ENCODE peak calls at places on chromosomes 7 and 10, in four cellular contexts. One of them, this sample, is unnamed.

GRCh38 chr7:33807779-33808482 is 97.4 kb upstream of the BMPER start:
- DNase-seq in activated B cell treated with CpG ODN at 0.5 μM for 24 hours: no peak
- DNase-seq in tibial nerve: no peak
- DNase-seq in heart right ventricle: no peak
- DNase-seq in this sample: no peak

GRCh38 chr7:138981332-138982203 is at the start of gene KIAA1549:
- DNase-seq in activated B cell treated with CpG ODN at 0.5 μM for 24 hours: peak; percentile 61
- DNase-seq in tibial nerve: no peak
- DNase-seq in heart right ventricle: peak; percentile 45
- DNase-seq in this sample: no peak

GRCh38 chr10:131184503-131184902 is 127.0 kb downstream of the TCERG1L start:
- DNase-seq in activated B cell treated with CpG ODN at 0.5 μM for 24 hours: no peak
- DNase-seq in tibial nerve: no peak
- DNase-seq in heart right ventricle: no peak
- DNase-seq in this sample: no peak

GRCh38 chr10:12348341-12348869 is 942 bp upstream of the CAMK1D start:
- DNase-seq in activated B cell treated with CpG ODN at 0.5 μM for 24 hours: no peak
- DNase-seq in tibial nerve: no peak
- DNase-seq in heart right ventricle: peak; percentile 5
- DNase-seq in this sample: no peak

GRCh38 chr7:112132123-112132694 is 74.0 kb downstream of the DOCK4 start:
- DNase-seq in activated B cell treated with CpG ODN at 0.5 μM for 24 hours: no peak
- DNase-seq in tibial nerve: no peak
- DNase-seq in heart right ventricle: no peak
- DNase-seq in this sample: no peak

GRCh38 chr10:35208536-35208935 is 81.9 kb downstream of the CREM start:
- DNase-seq in activated B cell treated with CpG ODN at 0.5 μM for 24 hours: no peak
- DNase-seq in tibial nerve: no peak
- DNase-seq in heart right ventricle: no peak
- DNase-seq in this sample: no peak

GRCh38 chr10:8424555-8425201 is 370.2 kb downstream of the GATA3 start:
- DNase-seq in activated B cell treated with CpG ODN at 0.5 μM for 24 hours: no peak
- DNase-seq in tibial nerve: no peak
- DNase-seq in heart right ventricle: no peak
- DNase-seq in this sample: no peak

GRCh38 chr7:134784251-134785049 is 5.0 kb downstream of the CALD1 start:
- DNase-seq in activated B cell treated with CpG ODN at 0.5 μM for 24 hours: no peak
- DNase-seq in tibial nerve: peak; percentile 18
- DNase-seq in heart right ventricle: no peak
- DNase-seq in this sample: no peak

GRCh38 chr7:22452142-22452763 is 47.7 kb downstream of the STEAP1B start:
- DNase-seq in activated B cell treated with CpG ODN at 0.5 μM for 24 hours: peak; percentile 34
- DNase-seq in tibial nerve: peak; percentile 41
- DNase-seq in heart right ventricle: peak; percentile 68
- DNase-seq in this sample: peak; percentile 42

GRCh38 chr10:129971381-129972144 is 7.5 kb upstream of the EBF3 start:
- DNase-seq in activated B cell treated with CpG ODN at 0.5 μM for 24 hours: no peak
- DNase-seq in tibial nerve: no peak
- DNase-seq in heart right ventricle: no peak
- DNase-seq in this sample: no peak

GRCh38 chr7:154474903-154475520 is 422.8 kb downstream of the DPP6 start:
- DNase-seq in activated B cell treated with CpG ODN at 0.5 μM for 24 hours: no peak
- DNase-seq in tibial nerve: no peak
- DNase-seq in heart right ventricle: no peak
- DNase-seq in this sample: no peak

GRCh38 chr7:158544708-158545107 is 42.9 kb downstream of the PTPRN2 start:
- DNase-seq in activated B cell treated with CpG ODN at 0.5 μM for 24 hours: no peak
- DNase-seq in tibial nerve: no peak
- DNase-seq in heart right ventricle: no peak
- DNase-seq in this sample: no peak

GRCh38 chr7:49037348-49038210 is 113.2 kb downstream of the CDC14C start:
- DNase-seq in activated B cell treated with CpG ODN at 0.5 μM for 24 hours: no peak
- DNase-seq in tibial nerve: no peak
- DNase-seq in heart right ventricle: no peak
- DNase-seq in this sample: no peak

GRCh38 chr7:137130751-137131158 is 212.8 kb downstream of the PTN start:
- DNase-seq in activated B cell treated with CpG ODN at 0.5 μM for 24 hours: no peak
- DNase-seq in tibial nerve: no peak
- DNase-seq in heart right ventricle: no peak
- DNase-seq in this sample: no peak

GRCh38 chr10:92291921-92292860 is 1.2 kb downstream of the MARCHF5 start:
- DNase-seq in activated B cell treated with CpG ODN at 0.5 μM for 24 hours: peak; percentile 19
- DNase-seq in tibial nerve: peak; percentile 68
- DNase-seq in heart right ventricle: peak; percentile 72
- DNase-seq in this sample: no peak

DNA sequence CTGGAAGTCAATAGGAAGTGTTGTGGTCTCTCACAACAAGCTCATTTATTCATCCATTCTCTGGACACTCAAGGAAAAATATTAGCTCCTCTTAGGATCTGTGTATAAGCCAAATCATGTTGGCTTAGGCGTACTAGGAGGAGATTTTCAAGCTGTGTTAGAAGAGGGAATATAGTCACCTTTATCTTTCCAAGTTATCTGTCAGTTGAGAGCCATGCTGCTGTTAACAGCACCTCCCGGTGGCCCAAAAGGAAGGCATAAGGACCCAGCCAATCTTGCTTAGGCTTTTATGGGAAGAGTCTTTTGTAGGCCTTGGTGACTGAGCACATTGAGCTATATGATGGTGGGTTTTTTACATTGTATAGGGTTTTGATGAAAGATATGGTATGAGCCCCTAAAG is 220.0 kb downstream of the LRMDA start:
- DNase-seq in activated B cell treated with CpG ODN at 0.5 μM for 24 hours: no peak
- DNase-seq in tibial nerve: no peak
- DNase-seq in heart right ventricle: no peak
- DNase-seq in this sample: no peak
- TF ChIP-seq CTCF in activated B cell treated with CpG ODN at 0.5 μM for 24 hours: no peak
- TF ChIP-seq CTCF in tibial nerve: no peak
- TF ChIP-seq CTCF in heart right ventricle: no peak
- TF ChIP-seq CTCF in this sample: no peak

GRCh38 chr7:805261-805660 is 27.0 kb upstream of the SUN1 start:
- DNase-seq in activated B cell treated with CpG ODN at 0.5 μM for 24 hours: no peak
- DNase-seq in tibial nerve: peak; percentile 47
- DNase-seq in heart right ventricle: peak; percentile 54
- DNase-seq in this sample: no peak
- TF ChIP-seq CTCF in activated B cell treated with CpG ODN at 0.5 μM for 24 hours: no peak
- TF ChIP-seq CTCF in tibial nerve: no peak
- TF ChIP-seq CTCF in heart right ventricle: no peak
- TF ChIP-seq CTCF in this sample: no peak

DNA sequence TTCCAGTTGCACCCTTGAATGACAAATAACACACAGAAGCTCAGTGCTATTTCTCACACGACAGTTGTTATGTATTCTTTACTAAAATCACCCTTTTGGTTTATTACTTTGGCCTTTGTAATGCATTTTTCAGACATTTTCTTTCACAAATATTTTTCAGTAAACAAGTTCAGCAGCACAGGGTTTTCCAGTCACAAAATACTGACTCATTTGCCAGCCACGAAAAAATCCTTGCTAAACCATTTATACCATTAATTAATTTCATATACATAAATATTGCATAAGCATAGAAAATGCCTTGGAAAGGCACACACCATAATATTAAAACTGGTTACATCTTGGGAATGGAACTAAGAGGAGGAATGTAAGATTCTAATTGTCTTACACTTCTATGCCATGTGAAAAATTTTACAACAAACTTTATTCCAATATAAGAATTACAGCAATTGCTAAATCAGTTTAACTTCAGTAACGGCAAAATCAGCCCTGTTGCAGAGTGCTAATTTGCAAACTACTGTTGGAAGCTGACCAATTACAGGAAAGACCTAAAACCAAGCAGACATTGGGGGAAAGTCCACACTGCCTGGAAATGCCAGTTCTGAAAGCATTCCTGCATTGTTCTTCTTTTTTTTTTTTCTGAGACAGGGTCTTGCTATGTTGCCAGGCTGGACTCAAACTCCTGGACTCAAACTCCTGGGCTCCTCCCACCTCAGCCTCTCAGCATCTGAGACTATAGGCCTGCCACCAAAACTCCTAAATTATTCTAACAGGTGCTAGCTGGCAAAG is 31.6 kb upstream of the PBLD start:
- DNase-seq in activated B cell treated with CpG ODN at 0.5 μM for 24 hours: no peak
- DNase-seq in tibial nerve: no peak
- DNase-seq in heart right ventricle: no peak
- DNase-seq in this sample: no peak
- TF ChIP-seq CTCF in activated B cell treated with CpG ODN at 0.5 μM for 24 hours: no peak
- TF ChIP-seq CTCF in tibial nerve: no peak
- TF ChIP-seq CTCF in heart right ventricle: no peak
- TF ChIP-seq CTCF in this sample: no peak

GRCh38 chr7:78983483-78983882 is 470.0 kb downstream of the MAGI2 start:
- DNase-seq in activated B cell treated with CpG ODN at 0.5 μM for 24 hours: no peak
- DNase-seq in tibial nerve: no peak
- DNase-seq in heart right ventricle: no peak
- DNase-seq in this sample: no peak

DNA sequence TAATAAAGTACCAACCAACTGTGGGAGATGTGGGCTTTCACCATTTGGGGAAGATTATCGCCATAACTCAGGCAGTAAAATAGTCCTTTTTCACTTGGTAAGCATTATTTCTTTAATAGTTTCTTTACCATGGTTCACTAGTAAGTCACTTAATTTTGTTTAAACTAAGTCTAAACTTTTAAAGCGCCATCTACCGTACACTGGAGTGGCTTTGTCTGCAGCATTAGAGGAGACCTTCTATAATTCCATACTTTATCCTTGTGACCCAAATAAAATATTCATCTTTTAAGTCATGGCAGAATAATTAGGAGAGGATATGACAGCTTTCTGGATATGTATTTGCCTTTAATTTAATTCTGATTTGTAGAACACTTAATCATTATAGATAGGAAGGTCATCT is 468.0 kb downstream of the MAGI2 start:
- DNase-seq in activated B cell treated with CpG ODN at 0.5 μM for 24 hours: no peak
- DNase-seq in tibial nerve: no peak
- DNase-seq in heart right ventricle: no peak
- DNase-seq in this sample: no peak
- TF ChIP-seq CTCF in activated B cell treated with CpG ODN at 0.5 μM for 24 hours: no peak
- TF ChIP-seq CTCF in tibial nerve: no peak
- TF ChIP-seq CTCF in heart right ventricle: no peak
- TF ChIP-seq CTCF in this sample: no peak

GRCh38 chr7:13185139-13185538 is 497.7 kb downstream of the ARL4A start:
- DNase-seq in activated B cell treated with CpG ODN at 0.5 μM for 24 hours: no peak
- DNase-seq in tibial nerve: no peak
- DNase-seq in heart right ventricle: no peak
- DNase-seq in this sample: no peak
- TF ChIP-seq CTCF in activated B cell treated with CpG ODN at 0.5 μM for 24 hours: no peak
- TF ChIP-seq CTCF in tibial nerve: no peak
- TF ChIP-seq CTCF in heart right ventricle: no peak
- TF ChIP-seq CTCF in this sample: no peak

GRCh38 chr10:14773551-14774213 is 1.0 kb downstream of the FAM107B start:
- DNase-seq in activated B cell treated with CpG ODN at 0.5 μM for 24 hours: no peak
- DNase-seq in tibial nerve: no peak
- DNase-seq in heart right ventricle: no peak
- DNase-seq in this sample: no peak
- TF ChIP-seq CTCF in activated B cell treated with CpG ODN at 0.5 μM for 24 hours: no peak
- TF ChIP-seq CTCF in tibial nerve: no peak
- TF ChIP-seq CTCF in heart right ventricle: no peak
- TF ChIP-seq CTCF in this sample: no peak

DNA sequence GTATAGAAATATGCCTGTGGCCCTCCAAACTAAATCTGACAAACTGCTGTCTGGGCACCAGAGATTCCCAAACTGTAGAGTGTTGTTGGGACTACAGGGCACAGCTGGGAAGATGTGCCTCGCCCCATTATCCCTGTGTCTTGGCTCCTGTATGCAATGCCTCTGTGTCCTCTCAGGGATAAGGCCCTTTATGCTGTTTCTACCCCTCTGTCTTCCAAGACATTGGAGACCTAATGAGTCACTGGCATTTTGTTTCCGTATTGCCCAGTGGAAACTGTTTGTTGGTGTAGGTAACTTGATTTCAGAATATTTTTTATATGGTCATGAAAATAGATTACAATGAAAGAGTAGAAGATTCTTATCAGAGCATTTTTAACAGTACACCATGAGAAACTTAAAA is 183.2 kb downstream of the GLI3 start:
- DNase-seq in activated B cell treated with CpG ODN at 0.5 μM for 24 hours: no peak
- DNase-seq in tibial nerve: no peak
- DNase-seq in heart right ventricle: no peak
- DNase-seq in this sample: no peak
- TF ChIP-seq CTCF in activated B cell treated with CpG ODN at 0.5 μM for 24 hours: no peak
- TF ChIP-seq CTCF in tibial nerve: no peak
- TF ChIP-seq CTCF in heart right ventricle: no peak
- TF ChIP-seq CTCF in this sample: no peak

GRCh38 chr10:124825702-124826101 is 24.1 kb downstream of the ABRAXAS2 start:
- DNase-seq in activated B cell treated with CpG ODN at 0.5 μM for 24 hours: no peak
- DNase-seq in tibial nerve: no peak
- DNase-seq in heart right ventricle: no peak
- DNase-seq in this sample: no peak

GRCh38 chr10:124830445-124830844 is 28.8 kb downstream of the ABRAXAS2 start:
- DNase-seq in activated B cell treated with CpG ODN at 0.5 μM for 24 hours: no peak
- DNase-seq in tibial nerve: no peak
- DNase-seq in heart right ventricle: no peak
- DNase-seq in this sample: no peak

GRCh38 chr10:124824507-124824906 is 22.9 kb downstream of the ABRAXAS2 start:
- DNase-seq in activated B cell treated with CpG ODN at 0.5 μM for 24 hours: no peak
- DNase-seq in tibial nerve: no peak
- DNase-seq in heart right ventricle: no peak
- DNase-seq in this sample: no peak

GRCh38 chr10:124829447-124830115 is 28.0 kb downstream of the ABRAXAS2 start:
- DNase-seq in activated B cell treated with CpG ODN at 0.5 μM for 24 hours: no peak
- DNase-seq in tibial nerve: no peak
- DNase-seq in heart right ventricle: no peak
- DNase-seq in this sample: no peak

DNA sequence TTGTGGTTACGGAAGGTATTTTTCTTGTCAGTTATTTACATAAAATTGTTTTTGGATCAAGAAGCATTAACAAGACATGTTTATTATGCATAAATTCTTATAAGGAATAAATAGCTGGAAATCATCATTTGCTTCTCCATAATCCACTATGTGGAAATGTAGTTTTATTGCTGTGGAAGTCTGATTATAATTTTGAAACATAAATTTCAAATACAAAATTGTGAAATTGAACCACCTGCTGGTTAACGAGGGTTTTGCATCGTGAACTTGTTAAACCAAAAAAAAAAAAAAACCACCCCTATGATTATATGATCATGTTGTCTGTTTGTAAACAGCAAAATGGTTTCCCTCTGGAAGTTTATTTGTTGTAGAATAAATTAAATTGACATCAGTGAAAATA is 25.9 kb downstream of the ABRAXAS2 start:
- DNase-seq in activated B cell treated with CpG ODN at 0.5 μM for 24 hours: no peak
- DNase-seq in tibial nerve: peak; percentile 36
- DNase-seq in heart right ventricle: no peak
- DNase-seq in this sample: no peak
- TF ChIP-seq CTCF in activated B cell treated with CpG ODN at 0.5 μM for 24 hours: no peak
- TF ChIP-seq CTCF in tibial nerve: peak; percentile 37
- TF ChIP-seq CTCF in heart right ventricle: peak; percentile 58
- TF ChIP-seq CTCF in this sample: no peak